ENCODE peak calls at places on chromosomes 12 and 14, in eight cellular contexts. One of them, this sample, is unnamed. For H3K4me1, the result is how much of the 10 kb centered on the place peaks cover.

GRCh38 chr14:105087963-105088811 is 23.0 kb upstream of the GPR132 start:
- DNase-seq in endothelial cell of umbilical vein: no peak
- DNase-seq in Peyer's patch: peak
- DNase-seq in breast epithelium: peak
- DNase-seq in gastrocnemius medialis: no peak
- DNase-seq in A549: peak
- DNase-seq in uterus: peak
- DNase-seq in adrenal gland: peak
- DNase-seq in this sample: no peak

GRCh38 chr14:61659582-61659981 is 35.7 kb upstream of the HIF1A start:
- DNase-seq in gastrocnemius medialis: no peak
- DNase-seq in endothelial cell of umbilical vein: no peak
- DNase-seq in adrenal gland: no peak
- DNase-seq in uterus: no peak
- DNase-seq in Peyer's patch: no peak
- DNase-seq in A549: no peak
- DNase-seq in breast epithelium: no peak
- DNase-seq in this sample: no peak

GRCh38 chr12:54352022-54352531 is 12.2 kb downstream of the GPR84 start:
- DNase-seq in gastrocnemius medialis: peak
- DNase-seq in breast epithelium: no peak
- DNase-seq in A549: no peak
- DNase-seq in endothelial cell of umbilical vein: no peak
- DNase-seq in Peyer's patch: no peak
- DNase-seq in uterus: peak
- DNase-seq in adrenal gland: peak
- DNase-seq in this sample: no peak

GRCh38 chr14:29648045-29648444 is 279.6 kb downstream of the PRKD1 start:
- DNase-seq in endothelial cell of umbilical vein: no peak
- DNase-seq in breast epithelium: no peak
- DNase-seq in A549: no peak
- DNase-seq in gastrocnemius medialis: no peak
- DNase-seq in uterus: no peak
- DNase-seq in Peyer's patch: no peak
- DNase-seq in adrenal gland: no peak
- DNase-seq in this sample: no peak

GRCh38 chr12:77003961-77004360 is 61.4 kb downstream of the E2F7 start:
- DNase-seq in adrenal gland: no peak
- DNase-seq in A549: no peak
- DNase-seq in endothelial cell of umbilical vein: no peak
- DNase-seq in breast epithelium: no peak
- DNase-seq in uterus: no peak
- DNase-seq in gastrocnemius medialis: no peak
- DNase-seq in Peyer's patch: no peak
- DNase-seq in this sample: no peak

GRCh38 chr14:51295666-51296263 is 55.7 kb downstream of the TMX1 start:
- DNase-seq in A549: no peak
- DNase-seq in gastrocnemius medialis: no peak
- DNase-seq in Peyer's patch: no peak
- DNase-seq in endothelial cell of umbilical vein: no peak
- DNase-seq in uterus: no peak
- DNase-seq in breast epithelium: no peak
- DNase-seq in adrenal gland: no peak
- DNase-seq in this sample: no peak

GRCh38 chr12:4214912-4215861 is 58.4 kb upstream of the CCND2 start:
- DNase-seq in endothelial cell of umbilical vein: no peak
- DNase-seq in breast epithelium: no peak
- DNase-seq in adrenal gland: peak
- DNase-seq in uterus: no peak
- DNase-seq in A549: no peak
- DNase-seq in gastrocnemius medialis: peak
- DNase-seq in Peyer's patch: peak
- DNase-seq in this sample: peak

GRCh38 chr14:23605931-23606585 is 27.5 kb upstream of the JPH4 start:
- DNase-seq in endothelial cell of umbilical vein: no peak
- DNase-seq in adrenal gland: no peak
- DNase-seq in Peyer's patch: no peak
- DNase-seq in breast epithelium: no peak
- DNase-seq in gastrocnemius medialis: peak
- DNase-seq in uterus: no peak
- DNase-seq in A549: no peak
- DNase-seq in this sample: no peak

GRCh38 chr14:21711360-21711961 is 37.8 kb upstream of the OR4E1 start:
- DNase-seq in A549: peak
- DNase-seq in adrenal gland: no peak
- DNase-seq in breast epithelium: no peak
- DNase-seq in uterus: no peak
- DNase-seq in gastrocnemius medialis: no peak
- DNase-seq in endothelial cell of umbilical vein: peak
- DNase-seq in Peyer's patch: no peak
- DNase-seq in this sample: peak

GRCh38 chr12:54021432-54022013 is 6.7 kb upstream of the HOXC6 start:
- DNase-seq in A549: no peak
- DNase-seq in adrenal gland: no peak
- DNase-seq in Peyer's patch: no peak
- DNase-seq in gastrocnemius medialis: peak
- DNase-seq in breast epithelium: peak
- DNase-seq in uterus: no peak
- DNase-seq in endothelial cell of umbilical vein: no peak
- DNase-seq in this sample: no peak

GRCh38 chr14:88599761-88600439 is 37.1 kb downstream of the ZC3H14 start:
- DNase-seq in breast epithelium: no peak
- DNase-seq in endothelial cell of umbilical vein: no peak
- DNase-seq in Peyer's patch: no peak
- DNase-seq in adrenal gland: no peak
- DNase-seq in gastrocnemius medialis: no peak
- DNase-seq in uterus: no peak
- DNase-seq in A549: no peak
- DNase-seq in this sample: no peak

GRCh38 chr12:92365836-92366235 is 220.2 kb upstream of the BTG1 start:
- DNase-seq in uterus: no peak
- DNase-seq in breast epithelium: no peak
- DNase-seq in A549: no peak
- DNase-seq in Peyer's patch: no peak
- DNase-seq in adrenal gland: no peak
- DNase-seq in gastrocnemius medialis: no peak
- DNase-seq in endothelial cell of umbilical vein: no peak
- DNase-seq in this sample: no peak

GRCh38 chr12:92362109-92362508 is 216.5 kb upstream of the BTG1 start:
- DNase-seq in endothelial cell of umbilical vein: no peak
- DNase-seq in gastrocnemius medialis: no peak
- DNase-seq in adrenal gland: no peak
- DNase-seq in Peyer's patch: no peak
- DNase-seq in A549: no peak
- DNase-seq in uterus: no peak
- DNase-seq in breast epithelium: no peak
- DNase-seq in this sample: no peak

GRCh38 chr12:92362785-92363184 is 217.1 kb upstream of the BTG1 start:
- DNase-seq in gastrocnemius medialis: no peak
- DNase-seq in adrenal gland: no peak
- DNase-seq in endothelial cell of umbilical vein: no peak
- DNase-seq in uterus: no peak
- DNase-seq in A549: no peak
- DNase-seq in Peyer's patch: peak
- DNase-seq in breast epithelium: no peak
- DNase-seq in this sample: no peak

GRCh38 chr12:92365333-92365732 is 219.7 kb upstream of the BTG1 start:
- DNase-seq in uterus: no peak
- DNase-seq in A549: no peak
- DNase-seq in adrenal gland: no peak
- DNase-seq in endothelial cell of umbilical vein: no peak
- DNase-seq in breast epithelium: no peak
- DNase-seq in Peyer's patch: no peak
- DNase-seq in gastrocnemius medialis: no peak
- DNase-seq in this sample: no peak

GRCh38 chr12:92363295-92364146 is 217.9 kb upstream of the BTG1 start:
- DNase-seq in adrenal gland: peak
- DNase-seq in endothelial cell of umbilical vein: peak
- DNase-seq in A549: no peak
- DNase-seq in Peyer's patch: peak
- DNase-seq in gastrocnemius medialis: peak
- DNase-seq in breast epithelium: no peak
- DNase-seq in uterus: peak
- DNase-seq in this sample: peak
- TF ChIP-seq POLR2A in adrenal gland: no peak
- TF ChIP-seq POLR2A in endothelial cell of umbilical vein: no peak
- TF ChIP-seq POLR2A in A549: no peak
- TF ChIP-seq POLR2A in Peyer's patch: no peak
- TF ChIP-seq POLR2A in gastrocnemius medialis: no peak
- TF ChIP-seq POLR2A in breast epithelium: no peak
- TF ChIP-seq POLR2A in uterus: no peak
- TF ChIP-seq POLR2A in this sample: no peak

GRCh38 chr14:81169711-81170103 is 51.1 kb downstream of the GTF2A1 start:
- DNase-seq in A549: no peak
- DNase-seq in uterus: peak
- DNase-seq in gastrocnemius medialis: peak
- DNase-seq in Peyer's patch: peak
- DNase-seq in adrenal gland: peak
- DNase-seq in breast epithelium: peak
- DNase-seq in endothelial cell of umbilical vein: peak
- DNase-seq in this sample: peak

GRCh38 chr14:81170104-81170828 is 50.5 kb downstream of the GTF2A1 start:
- DNase-seq in A549: peak
- DNase-seq in uterus: peak
- DNase-seq in endothelial cell of umbilical vein: peak
- DNase-seq in gastrocnemius medialis: peak
- DNase-seq in adrenal gland: peak
- DNase-seq in breast epithelium: peak
- DNase-seq in Peyer's patch: peak
- DNase-seq in this sample: peak

GRCh38 chr14:81172353-81172752 is 48.4 kb downstream of the GTF2A1 start:
- DNase-seq in endothelial cell of umbilical vein: no peak
- DNase-seq in uterus: no peak
- DNase-seq in adrenal gland: no peak
- DNase-seq in Peyer's patch: no peak
- DNase-seq in gastrocnemius medialis: no peak
- DNase-seq in breast epithelium: no peak
- DNase-seq in A549: no peak
- DNase-seq in this sample: no peak

GRCh38 chr14:81170829-81171195 is 49.9 kb downstream of the GTF2A1 start:
- DNase-seq in uterus: no peak
- DNase-seq in Peyer's patch: no peak
- DNase-seq in gastrocnemius medialis: no peak
- DNase-seq in adrenal gland: no peak
- DNase-seq in endothelial cell of umbilical vein: no peak
- DNase-seq in A549: no peak
- DNase-seq in breast epithelium: no peak
- DNase-seq in this sample: no peak

GRCh38 chr14:81169267-81169666 is 51.5 kb downstream of the GTF2A1 start:
- DNase-seq in Peyer's patch: no peak
- DNase-seq in breast epithelium: no peak
- DNase-seq in gastrocnemius medialis: no peak
- DNase-seq in A549: no peak
- DNase-seq in endothelial cell of umbilical vein: no peak
- DNase-seq in uterus: no peak
- DNase-seq in adrenal gland: no peak
- DNase-seq in this sample: no peak
- H3K4me1 ChIP-seq in Peyer's patch: under half
- H3K4me1 ChIP-seq in breast epithelium: under half
- H3K4me1 ChIP-seq in gastrocnemius medialis: under half
- H3K4me1 ChIP-seq in A549: under half
- H3K4me1 ChIP-seq in endothelial cell of umbilical vein: under half
- H3K4me1 ChIP-seq in uterus: under half
- H3K4me1 ChIP-seq in adrenal gland: under half
- H3K4me1 ChIP-seq in this sample: under half

GRCh38 chr12:65533177-65533883 is 254.8 kb downstream of the MSRB3 start:
- DNase-seq in Peyer's patch: no peak
- DNase-seq in gastrocnemius medialis: no peak
- DNase-seq in A549: no peak
- DNase-seq in adrenal gland: no peak
- DNase-seq in endothelial cell of umbilical vein: peak
- DNase-seq in breast epithelium: no peak
- DNase-seq in uterus: no peak
- DNase-seq in this sample: no peak

GRCh38 chr12:65536876-65537661 is 258.6 kb downstream of the MSRB3 start:
- DNase-seq in Peyer's patch: no peak
- DNase-seq in gastrocnemius medialis: no peak
- DNase-seq in uterus: peak
- DNase-seq in A549: peak
- DNase-seq in adrenal gland: peak
- DNase-seq in endothelial cell of umbilical vein: peak
- DNase-seq in breast epithelium: no peak
- DNase-seq in this sample: peak

GRCh38 chr12:65534105-65534841 is 255.8 kb downstream of the MSRB3 start:
- DNase-seq in Peyer's patch: no peak
- DNase-seq in uterus: no peak
- DNase-seq in A549: no peak
- DNase-seq in gastrocnemius medialis: no peak
- DNase-seq in adrenal gland: no peak
- DNase-seq in endothelial cell of umbilical vein: peak
- DNase-seq in breast epithelium: no peak
- DNase-seq in this sample: no peak

GRCh38 chr12:65537978-65538377 is 259.5 kb downstream of the MSRB3 start:
- DNase-seq in A549: no peak
- DNase-seq in Peyer's patch: no peak
- DNase-seq in adrenal gland: no peak
- DNase-seq in endothelial cell of umbilical vein: no peak
- DNase-seq in gastrocnemius medialis: no peak
- DNase-seq in breast epithelium: no peak
- DNase-seq in uterus: no peak
- DNase-seq in this sample: no peak

DNA sequence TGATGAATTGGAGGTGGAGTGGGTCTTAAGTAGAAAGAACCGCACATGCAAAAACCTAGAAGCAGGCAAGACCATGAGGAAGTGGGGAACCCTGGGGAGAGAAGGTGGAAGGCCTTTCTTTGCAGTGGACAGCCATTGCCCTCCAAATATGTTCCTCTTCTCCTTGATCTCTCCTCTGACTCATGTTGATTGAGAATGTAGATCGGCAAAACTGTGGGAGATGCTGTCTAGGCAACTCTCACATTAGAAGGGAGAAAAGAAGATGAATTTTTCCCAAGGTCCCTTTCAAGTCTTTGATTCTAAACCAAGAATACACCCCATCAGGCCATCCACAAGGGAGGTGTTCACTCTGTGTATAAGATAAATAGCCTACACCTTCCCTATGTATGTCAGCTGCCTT is 257.5 kb downstream of the MSRB3 start:
- DNase-seq in uterus: no peak
- DNase-seq in Peyer's patch: no peak
- DNase-seq in adrenal gland: no peak
- DNase-seq in A549: no peak
- DNase-seq in breast epithelium: no peak
- DNase-seq in endothelial cell of umbilical vein: no peak
- DNase-seq in gastrocnemius medialis: no peak
- DNase-seq in this sample: no peak
- H3K27ac ChIP-seq in uterus: no peak
- H3K27ac ChIP-seq in Peyer's patch: no peak
- H3K27ac ChIP-seq in adrenal gland: no peak
- H3K27ac ChIP-seq in A549: peak
- H3K27ac ChIP-seq in breast epithelium: no peak
- H3K27ac ChIP-seq in endothelial cell of umbilical vein: peak
- H3K27ac ChIP-seq in gastrocnemius medialis: no peak
- H3K27ac ChIP-seq in this sample: no peak

DNA sequence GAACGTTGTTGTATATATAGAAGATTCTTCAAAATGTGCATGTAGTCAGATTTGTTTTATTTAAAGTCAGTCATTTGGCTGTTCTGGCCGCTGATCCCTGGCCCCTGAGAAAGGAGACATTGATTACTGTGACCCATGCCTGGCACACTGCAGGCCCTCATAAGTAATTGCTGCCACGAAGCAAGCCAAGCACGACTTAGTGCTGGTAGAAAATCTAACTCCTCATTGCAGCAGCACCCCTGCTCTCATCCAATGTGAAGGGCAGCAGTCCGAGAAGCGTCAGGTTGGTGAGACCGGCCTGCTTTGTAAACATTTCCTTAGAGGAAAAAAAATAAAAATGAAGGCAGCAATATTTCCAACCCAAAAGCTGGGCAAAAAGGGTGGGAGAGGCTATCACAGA is 22.8 kb upstream of the TMTC2 start:
- DNase-seq in A549: no peak
- DNase-seq in gastrocnemius medialis: no peak
- DNase-seq in endothelial cell of umbilical vein: no peak
- DNase-seq in uterus: no peak
- DNase-seq in Peyer's patch: no peak
- DNase-seq in adrenal gland: no peak
- DNase-seq in breast epithelium: no peak
- DNase-seq in this sample: no peak
- TF ChIP-seq POLR2A in A549: no peak
- TF ChIP-seq POLR2A in gastrocnemius medialis: no peak
- TF ChIP-seq POLR2A in endothelial cell of umbilical vein: no peak
- TF ChIP-seq POLR2A in uterus: no peak
- TF ChIP-seq POLR2A in Peyer's patch: no peak
- TF ChIP-seq POLR2A in adrenal gland: no peak
- TF ChIP-seq POLR2A in breast epithelium: no peak
- TF ChIP-seq POLR2A in this sample: no peak